ENCODE peak calls at places on chromosome 13, in six cellular contexts. M is Caco-2, E is mucosa of descending colon, C is left lung, Y is K562, Q is aorta. A is an unnamed sample. For H3K9me3, the result is how much of the 10 kb centered on the place peaks cover.

GRCh38 chr13:108980237-108980636 is 350.8 kb downstream of the MYO16 start:
- DNase-seq in M (no peak), E (no peak), C (no peak), Y (no peak), Q (no peak), A (no peak)

GRCh38 chr13:57633141-57633949 is 1.8 kb downstream of the PCDH17 start:
- DNase-seq in M (no peak), E (no peak), C (peak), Y (no peak), Q (peak), A (peak)

GRCh38 chr13:40680659-40681323 is 14.3 kb upstream of the FOXO1 start:
- DNase-seq in M (no peak), E (no peak), C (no peak), Y (no peak), Q (no peak), A (no peak)

GRCh38 chr13:97272526-97272925 is 50.4 kb downstream of the MBNL2 start:
- DNase-seq in M (no peak), E (no peak), C (no peak), Y (no peak), Q (no peak), A (no peak)

GRCh38 chr13:106103779-106104178 is 431.7 kb downstream of the EFNB2 start:
- DNase-seq in M (peak), E (no peak), C (no peak), Y (no peak), Q (no peak), A (no peak)

GRCh38 chr13:66844933-66845332 is 385.2 kb downstream of the PCDH9 start:
- DNase-seq in M (no peak), E (no peak), C (no peak), Y (no peak), Q (no peak), A (no peak)

GRCh38 chr13:26561636-26562537 is 4.4 kb downstream of the WASF3 start:
- DNase-seq in M (no peak), E (no peak), C (peak), Y (no peak), Q (no peak), A (no peak)

GRCh38 chr13:77062097-77062496 is 35.1 kb upstream of the FBXL3 start:
- DNase-seq in M (no peak), E (no peak), C (no peak), Y (no peak), Q (no peak), A (no peak)

GRCh38 chr13:111850458-111850857 is 216.5 kb upstream of the SOX1 start:
- DNase-seq in M (no peak), E (no peak), C (no peak), Y (no peak), Q (no peak), A (no peak)

GRCh38 chr13:20425819-20426219 is 99.8 kb downstream of the CRYL1 start:
- DNase-seq in M (no peak), E (no peak), C (no peak), Y (no peak), Q (no peak), A (no peak)

GRCh38 chr13:98510156-98510509 is 66.8 kb downstream of the STK24 start:
- DNase-seq in M (no peak), E (no peak), C (no peak), Y (no peak), Q (no peak), A (no peak)

GRCh38 chr13:20826810-20827560 is 53.2 kb upstream of the EEF1AKMT1 start:
- DNase-seq in M (no peak), E (no peak), C (no peak), Y (no peak), Q (no peak), A (no peak)

GRCh38 chr13:111876506-111876905 is 190.4 kb upstream of the SOX1 start:
- DNase-seq in M (no peak), E (no peak), C (no peak), Y (no peak), Q (no peak), A (no peak)

GRCh38 chr13:103694033-103694432 is 627.8 kb upstream of the SLC10A2 start:
- DNase-seq in M (no peak), E (no peak), C (no peak), Y (no peak), Q (no peak), A (no peak)

GRCh38 chr13:24271611-24272451 is 37.5 kb upstream of the C1QTNF9 start:
- DNase-seq in M (peak), E (peak), C (peak), Y (no peak), Q (peak), A (peak)

GRCh38 chr13:45545686-45546409 is 69.7 kb downstream of the ERICH6B start:
- DNase-seq in M (no peak), E (no peak), C (no peak), Y (no peak), Q (no peak), A (no peak)

GRCh38 chr13:71252191-71252704 is 614.8 kb downstream of the DACH1 start:
- DNase-seq in M (no peak), E (no peak), C (no peak), Y (no peak), Q (no peak), A (no peak)

GRCh38 chr13:51201886-51202285 is 20.3 kb upstream of the FAM124A start:
- DNase-seq in M (no peak), E (no peak), C (no peak), Y (no peak), Q (no peak), A (no peak)

GRCh38 chr13:73703606-73704005 is 430.6 kb downstream of the KLF12 start:
- DNase-seq in M (no peak), E (no peak), C (peak), Y (no peak), Q (no peak), A (no peak)

GRCh38 chr13:27203854-27204253 is 32.2 kb upstream of the USP12 start:
- DNase-seq in M (no peak), E (peak), C (no peak), Y (no peak), Q (no peak), A (no peak)

GRCh38 chr13:43918636-43919035 is 38.9 kb downstream of the LACC1 start:
- DNase-seq in M (no peak), E (no peak), C (no peak), Y (no peak), Q (no peak), A (no peak)

GRCh38 chr13:93496985-93497673 is 270.5 kb downstream of the GPC6 start:
- DNase-seq in M (no peak), E (no peak), C (no peak), Y (no peak), Q (no peak), A (no peak)

GRCh38 chr13:45396548-45397095 is 21.6 kb downstream of the SLC25A30 start:
- DNase-seq in M (no peak), E (no peak), C (no peak), Y (no peak), Q (no peak), A (peak)

GRCh38 chr13:20230913-20231838 is 943 bp downstream of the GJB6 start:
- DNase-seq in M (no peak), E (no peak), C (no peak), Y (no peak), Q (no peak), A (no peak)

GRCh38 chr13:109093988-109094387 is 464.6 kb downstream of the MYO16 start:
- DNase-seq in M (no peak), E (no peak), C (no peak), Y (no peak), Q (no peak), A (no peak)

GRCh38 chr13:33284916-33285315 is 639 bp downstream of the STARD13 start:
- DNase-seq in M (no peak), E (no peak), C (no peak), Y (no peak), Q (no peak), A (no peak)

GRCh38 chr13:28408235-28408848 is 86.6 kb downstream of the FLT1 start:
- DNase-seq in M (no peak), E (peak), C (no peak), Y (peak), Q (no peak), A (no peak)

GRCh38 chr13:103039183-103039582 is 27.0 kb downstream of the SLC10A2 start:
- DNase-seq in M (no peak), E (no peak), C (no peak), Y (no peak), Q (no peak), A (no peak)

GRCh38 chr13:53141336-53141735 is 112.7 kb downstream of the OLFM4 start:
- DNase-seq in M (no peak), E (no peak), C (no peak), Y (no peak), Q (no peak), A (no peak)

GRCh38 chr13:113724780-113725315 is 34.2 kb upstream of the TMEM255B start:
- DNase-seq in M (peak), E (peak), C (peak), Y (peak), Q (peak), A (peak)

GRCh38 chr13:87779451-87779850 is 108.3 kb downstream of the SLITRK5 start:
- DNase-seq in M (no peak), E (no peak), C (no peak), Y (no peak), Q (no peak), A (no peak)

GRCh38 chr13:43232144-43232840 is 208.9 kb downstream of the DNAJC15 start:
- DNase-seq in M (no peak), E (no peak), C (no peak), Y (no peak), Q (no peak), A (peak)

GRCh38 chr13:25761041-25761440 is 290.8 kb downstream of the SHISA2 start:
- DNase-seq in M (no peak), E (no peak), C (no peak), Y (no peak), Q (no peak), A (no peak)

GRCh38 chr13:113962386-113962785 is 11.5 kb downstream of the C13orf46 start:
- DNase-seq in M (no peak), E (no peak), C (no peak), Y (no peak), Q (peak), A (no peak)

GRCh38 chr13:66216723-66217122 is 1013.4 kb downstream of the PCDH9 start:
- DNase-seq in M (no peak), E (no peak), C (no peak), Y (no peak), Q (no peak), A (no peak)

GRCh38 chr13:111215081-111216047 is 100.3 kb downstream of the ARHGEF7 start:
- DNase-seq in M (no peak), E (no peak), C (no peak), Y (no peak), Q (no peak), A (no peak)

GRCh38 chr13:34748078-34748477 is 194.0 kb upstream of the NBEA start:
- DNase-seq in M (no peak), E (peak), C (peak), Y (no peak), Q (no peak), A (no peak)

DNA sequence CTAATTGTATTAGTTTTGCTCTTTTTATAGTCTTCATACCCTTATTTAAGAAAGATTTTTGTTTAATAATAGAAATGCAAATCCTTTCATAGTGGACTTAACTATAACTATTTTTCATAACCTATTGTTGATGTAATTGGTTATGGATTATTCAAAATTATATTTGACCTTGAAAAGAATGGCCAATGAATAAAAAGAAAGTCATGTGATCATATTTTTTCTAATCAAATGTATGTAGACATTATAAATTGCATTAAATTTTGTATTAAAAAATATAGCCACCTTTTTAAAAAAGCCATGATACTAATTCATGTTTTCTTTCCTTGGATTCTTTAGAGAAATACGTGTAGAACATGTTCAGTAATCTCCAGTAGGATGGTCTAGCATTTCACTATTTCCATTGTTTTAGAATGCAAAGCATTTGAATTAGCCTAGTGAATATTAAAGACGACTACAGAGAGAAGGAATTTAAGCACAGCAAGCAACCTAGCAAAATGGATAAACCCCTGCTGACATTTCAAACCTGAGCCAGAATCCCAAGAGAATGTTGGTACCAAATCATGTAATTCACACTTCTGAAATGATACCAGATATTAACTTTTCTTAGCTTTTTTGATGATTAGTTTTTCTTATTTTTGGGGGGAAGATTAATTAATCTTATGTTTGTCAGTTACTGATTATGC is 1297.4 kb upstream of the MIR17HG start:
- DNase-seq in M (no peak), E (no peak), C (no peak), Y (no peak), Q (no peak), A (no peak)
- H3K9me3 ChIP-seq in M (under half), E (under half), C (under half), Y (under half), Q (under half), A (under half)

GRCh38 chr13:48072787-48073186 is 22.1 kb downstream of the MED4 start:
- DNase-seq in M (no peak), E (no peak), C (no peak), Y (no peak), Q (no peak), A (no peak)

GRCh38 chr13:48070942-48071341 is 24.0 kb downstream of the MED4 start:
- DNase-seq in M (no peak), E (no peak), C (no peak), Y (no peak), Q (no peak), A (no peak)

GRCh38 chr13:48072304-48072703 is 22.6 kb downstream of the MED4 start:
- DNase-seq in M (no peak), E (no peak), C (no peak), Y (no peak), Q (no peak), A (no peak)

GRCh38 chr13:48078251-48078656 is 16.6 kb downstream of the MED4 start:
- DNase-seq in M (peak), E (peak), C (no peak), Y (no peak), Q (no peak), A (no peak)

DNA sequence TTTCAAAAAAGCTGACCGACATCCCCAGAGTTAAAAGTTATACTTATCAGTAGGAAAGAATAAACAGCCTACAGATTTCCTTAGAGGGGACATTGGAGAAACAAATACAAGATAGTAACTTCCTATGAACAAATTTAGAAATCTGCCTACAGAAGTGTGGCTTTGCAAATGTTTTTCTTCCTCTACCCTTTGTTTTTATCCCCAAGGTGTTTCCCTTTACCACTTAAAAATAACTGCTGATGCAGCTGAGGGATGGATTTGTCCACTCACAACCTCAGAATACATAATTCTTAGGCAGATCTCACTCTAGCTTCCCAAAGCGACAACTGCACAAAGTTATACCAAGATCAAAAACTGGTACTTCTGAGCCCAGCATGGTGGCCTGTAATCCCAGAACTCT is 20.9 kb downstream of the MED4 start:
- DNase-seq in M (no peak), E (no peak), C (no peak), Y (no peak), Q (no peak), A (no peak)
- H3K9me3 ChIP-seq in M (under half), E (under half), C (under half), Y (under half), Q (under half), A (under half)

DNA sequence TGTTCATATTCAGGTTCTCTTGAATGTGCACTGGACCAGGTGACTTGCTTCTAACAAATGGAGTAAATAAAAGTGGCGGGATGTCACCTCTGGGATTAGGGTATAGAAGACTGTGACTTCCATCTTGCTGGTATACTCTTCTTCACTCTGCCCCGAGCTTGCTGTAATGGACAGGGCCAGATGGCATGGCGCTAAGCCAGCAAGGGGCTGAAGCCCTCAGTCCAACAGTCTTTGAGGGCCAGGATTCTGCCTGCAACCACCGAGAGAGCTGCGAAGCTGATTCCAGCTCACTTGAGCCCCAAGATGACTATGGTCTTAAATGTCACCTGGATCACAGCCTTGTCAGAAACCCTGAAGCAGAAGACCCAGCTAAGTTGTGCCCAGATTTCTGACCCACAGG is 600.0 kb downstream of the FGF9 start:
- DNase-seq in M (no peak), E (no peak), C (no peak), Y (no peak), Q (no peak), A (no peak)
- H3K9me3 ChIP-seq in M (under half), E (under half), C (under half), Y (under half), Q (under half), A (under half)

GRCh38 chr13:68905186-68905585 is 1202.4 kb upstream of the ATXN8OS start:
- DNase-seq in M (no peak), E (no peak), C (no peak), Y (no peak), Q (no peak), A (no peak)

GRCh38 chr13:68908879-68909278 is 1198.7 kb upstream of the ATXN8OS start:
- DNase-seq in M (no peak), E (no peak), C (no peak), Y (no peak), Q (no peak), A (no peak)
- H3K9me3 ChIP-seq in M (under half), E (under half), C (under half), Y (under half), Q (under half), A (under half)

DNA sequence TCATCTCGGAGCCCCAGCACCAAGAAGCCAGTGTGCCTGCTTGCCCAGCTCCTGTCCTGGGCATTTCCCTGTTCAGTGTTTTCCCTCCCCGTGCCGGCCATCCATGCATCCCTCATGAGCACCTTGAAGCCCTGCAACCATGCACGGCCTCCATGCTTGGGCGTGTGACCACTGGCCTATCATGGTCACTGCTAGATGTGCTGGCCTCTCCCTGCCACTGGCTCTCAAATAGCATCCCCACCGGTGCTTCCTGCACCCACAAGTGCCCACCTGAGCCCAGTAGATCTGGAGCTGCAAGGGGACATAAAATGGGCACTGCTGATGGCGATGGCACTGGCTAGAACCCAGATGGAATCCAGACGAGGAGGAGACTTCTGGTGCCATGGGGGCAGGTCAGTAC is 126.0 kb downstream of the TUBA3C start:
- DNase-seq in M (no peak), E (no peak), C (no peak), Y (no peak), Q (no peak), A (no peak)
- H3K9me3 ChIP-seq in M (under half), E (half or more), C (under half), Y (under half), Q (under half), A (half or more)

GRCh38 chr13:47903836-47904235 is 97.2 kb downstream of the SUCLA2 start:
- DNase-seq in M (no peak), E (no peak), C (no peak), Y (no peak), Q (no peak), A (no peak)
- H3K9me3 ChIP-seq in M (under half), E (under half), C (under half), Y (under half), Q (under half), A (under half)

GRCh38 chr13:90562388-90562787 is 785.1 kb upstream of the MIR17HG start:
- DNase-seq in M (no peak), E (no peak), C (no peak), Y (no peak), Q (no peak), A (no peak)
- H3K9me3 ChIP-seq in M (under half), E (under half), C (under half), Y (under half), Q (under half), A (under half)

DNA sequence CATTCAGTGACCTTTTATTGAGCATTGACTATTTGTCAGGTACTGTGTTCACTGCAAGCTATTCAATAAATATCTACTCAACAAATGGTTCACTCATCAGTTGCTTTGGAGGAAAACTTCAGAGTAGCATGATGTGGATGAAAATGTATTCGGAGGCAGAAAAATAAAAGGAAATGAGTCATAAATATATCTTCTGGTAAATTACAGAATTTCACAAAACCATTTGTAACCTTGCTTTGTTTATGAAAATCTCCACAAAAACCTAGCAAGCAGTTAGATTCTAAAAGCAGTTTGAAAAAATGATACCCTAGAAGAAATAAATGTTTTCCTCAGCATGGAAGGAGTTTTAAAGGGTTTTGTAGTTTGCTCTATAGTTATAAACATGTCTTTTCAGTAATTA is 399.6 kb downstream of the LMO7 start:
- DNase-seq in M (no peak), E (no peak), C (no peak), Y (no peak), Q (no peak), A (no peak)
- H3K9me3 ChIP-seq in M (under half), E (under half), C (under half), Y (under half), Q (under half), A (under half)

A was measured in stomach.